ENCODE peak calls at places on chromosomes 5 and 9, in eight cellular contexts. One of them, this sample, is unnamed.

GRCh38 chr5:9456435-9457042 is 89.3 kb downstream of the SEMA5A start:
- DNase-seq in GM10248: no peak
- DNase-seq in fibroblast of mammary gland: peak; percentile 88
- DNase-seq in glutamatergic neuron: no peak
- DNase-seq in cardiac muscle cell: no peak
- DNase-seq in psoas muscle: no peak
- DNase-seq in PC-9: no peak
- DNase-seq in BJ: peak; percentile 70
- DNase-seq in this sample: no peak

GRCh38 chr5:167968784-167969183 is 322.7 kb upstream of the WWC1 start:
- DNase-seq in GM10248: no peak
- DNase-seq in fibroblast of mammary gland: no peak
- DNase-seq in glutamatergic neuron: no peak
- DNase-seq in cardiac muscle cell: no peak
- DNase-seq in psoas muscle: no peak
- DNase-seq in PC-9: peak; percentile 24
- DNase-seq in BJ: no peak
- DNase-seq in this sample: no peak

GRCh38 chr9:80699551-80699998 is 989.8 kb downstream of the TLE1 start:
- DNase-seq in GM10248: no peak
- DNase-seq in fibroblast of mammary gland: peak; percentile 54
- DNase-seq in glutamatergic neuron: no peak
- DNase-seq in cardiac muscle cell: peak; percentile 81
- DNase-seq in psoas muscle: no peak
- DNase-seq in PC-9: no peak
- DNase-seq in BJ: no peak
- DNase-seq in this sample: no peak

GRCh38 chr5:149254506-149254905 is 17.2 kb upstream of the AFAP1L1 start:
- DNase-seq in GM10248: no peak
- DNase-seq in fibroblast of mammary gland: peak; percentile 23
- DNase-seq in glutamatergic neuron: no peak
- DNase-seq in cardiac muscle cell: peak; percentile 45
- DNase-seq in psoas muscle: no peak
- DNase-seq in PC-9: no peak
- DNase-seq in BJ: no peak
- DNase-seq in this sample: no peak

GRCh38 chr5:139955616-139956283 is 87.3 kb downstream of the NRG2 start:
- DNase-seq in GM10248: peak; percentile 28
- DNase-seq in fibroblast of mammary gland: no peak
- DNase-seq in glutamatergic neuron: no peak
- DNase-seq in cardiac muscle cell: no peak
- DNase-seq in psoas muscle: no peak
- DNase-seq in PC-9: no peak
- DNase-seq in BJ: no peak
- DNase-seq in this sample: no peak

GRCh38 chr5:26669031-26669430 is 369.4 kb downstream of the CDH9 start:
- DNase-seq in GM10248: no peak
- DNase-seq in fibroblast of mammary gland: no peak
- DNase-seq in glutamatergic neuron: no peak
- DNase-seq in cardiac muscle cell: no peak
- DNase-seq in psoas muscle: no peak
- DNase-seq in PC-9: no peak
- DNase-seq in BJ: no peak
- DNase-seq in this sample: no peak

GRCh38 chr9:89247431-89248370 is 63.3 kb upstream of the CKS2 start:
- DNase-seq in GM10248: no peak
- DNase-seq in fibroblast of mammary gland: no peak
- DNase-seq in glutamatergic neuron: no peak
- DNase-seq in cardiac muscle cell: peak; percentile 17
- DNase-seq in psoas muscle: no peak
- DNase-seq in PC-9: peak; percentile 66
- DNase-seq in BJ: no peak
- DNase-seq in this sample: no peak

GRCh38 chr5:160315968-160316367 is 3.6 kb upstream of the CCNJL start:
- DNase-seq in GM10248: no peak
- DNase-seq in fibroblast of mammary gland: no peak
- DNase-seq in glutamatergic neuron: no peak
- DNase-seq in cardiac muscle cell: peak; percentile 33
- DNase-seq in psoas muscle: no peak
- DNase-seq in PC-9: peak; percentile 97
- DNase-seq in BJ: no peak
- DNase-seq in this sample: no peak

GRCh38 chr5:33129309-33129708 is 311.5 kb upstream of the TARS1 start:
- DNase-seq in GM10248: no peak
- DNase-seq in fibroblast of mammary gland: peak; percentile 31
- DNase-seq in glutamatergic neuron: no peak
- DNase-seq in cardiac muscle cell: no peak
- DNase-seq in psoas muscle: no peak
- DNase-seq in PC-9: no peak
- DNase-seq in BJ: no peak
- DNase-seq in this sample: no peak

GRCh38 chr9:136864996-136865767 is 926 bp downstream of the EDF1 start:
- DNase-seq in GM10248: no peak
- DNase-seq in fibroblast of mammary gland: no peak
- DNase-seq in glutamatergic neuron: no peak
- DNase-seq in cardiac muscle cell: no peak
- DNase-seq in psoas muscle: no peak
- DNase-seq in PC-9: no peak
- DNase-seq in BJ: no peak
- DNase-seq in this sample: no peak

GRCh38 chr5:89901983-89902382 is 507.6 kb downstream of the CETN3 start:
- DNase-seq in GM10248: no peak
- DNase-seq in fibroblast of mammary gland: no peak
- DNase-seq in glutamatergic neuron: no peak
- DNase-seq in cardiac muscle cell: no peak
- DNase-seq in psoas muscle: no peak
- DNase-seq in PC-9: no peak
- DNase-seq in BJ: no peak
- DNase-seq in this sample: no peak

GRCh38 chr5:84791730-84792129 is 407.1 kb upstream of the EDIL3 start:
- DNase-seq in GM10248: no peak
- DNase-seq in fibroblast of mammary gland: no peak
- DNase-seq in glutamatergic neuron: no peak
- DNase-seq in cardiac muscle cell: no peak
- DNase-seq in psoas muscle: no peak
- DNase-seq in PC-9: no peak
- DNase-seq in BJ: no peak
- DNase-seq in this sample: no peak

GRCh38 chr5:21067724-21068123 is 1079.7 kb upstream of the CDH18 start:
- DNase-seq in GM10248: no peak
- DNase-seq in fibroblast of mammary gland: no peak
- DNase-seq in glutamatergic neuron: no peak
- DNase-seq in cardiac muscle cell: no peak
- DNase-seq in psoas muscle: no peak
- DNase-seq in PC-9: no peak
- DNase-seq in BJ: no peak
- DNase-seq in this sample: no peak

GRCh38 chr5:55440188-55440646 is 94.5 kb downstream of the PLPP1 start:
- DNase-seq in GM10248: no peak
- DNase-seq in fibroblast of mammary gland: peak; percentile 83
- DNase-seq in glutamatergic neuron: no peak
- DNase-seq in cardiac muscle cell: peak; percentile 64
- DNase-seq in psoas muscle: no peak
- DNase-seq in PC-9: no peak
- DNase-seq in BJ: no peak
- DNase-seq in this sample: no peak

GRCh38 chr9:110777201-110777842 is 108.7 kb downstream of the MUSK start:
- DNase-seq in GM10248: no peak
- DNase-seq in fibroblast of mammary gland: peak; percentile 31
- DNase-seq in glutamatergic neuron: no peak
- DNase-seq in cardiac muscle cell: peak; percentile 78
- DNase-seq in psoas muscle: no peak
- DNase-seq in PC-9: no peak
- DNase-seq in BJ: no peak
- DNase-seq in this sample: no peak

GRCh38 chr5:66582499-66582898 is 13.7 kb upstream of the MAST4 start:
- DNase-seq in GM10248: no peak
- DNase-seq in fibroblast of mammary gland: peak; percentile 30
- DNase-seq in glutamatergic neuron: no peak
- DNase-seq in cardiac muscle cell: peak; percentile 65
- DNase-seq in psoas muscle: no peak
- DNase-seq in PC-9: no peak
- DNase-seq in BJ: no peak
- DNase-seq in this sample: no peak

GRCh38 chr5:66585291-66585690 is 10.9 kb upstream of the MAST4 start:
- DNase-seq in GM10248: no peak
- DNase-seq in fibroblast of mammary gland: no peak
- DNase-seq in glutamatergic neuron: no peak
- DNase-seq in cardiac muscle cell: no peak
- DNase-seq in psoas muscle: no peak
- DNase-seq in PC-9: no peak
- DNase-seq in BJ: no peak
- DNase-seq in this sample: no peak

DNA sequence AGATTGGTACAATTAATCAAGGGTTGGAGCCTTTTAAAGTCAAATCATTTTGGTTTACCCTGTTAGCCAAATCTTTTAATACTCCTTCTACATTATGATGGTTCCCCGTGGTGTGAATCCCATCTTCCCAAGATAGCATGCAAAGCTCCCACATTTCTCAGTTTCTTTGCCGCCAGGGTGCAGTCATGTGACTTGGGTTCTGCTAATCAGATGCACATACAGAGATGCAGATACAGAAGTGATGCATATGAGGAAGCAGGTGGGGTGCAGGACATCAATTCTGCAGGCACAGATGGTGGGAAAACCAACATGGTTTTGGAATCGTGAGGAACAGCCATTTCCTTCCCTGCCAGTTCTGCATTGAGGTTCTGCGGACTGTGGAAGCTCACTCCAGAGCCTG is 8.4 kb upstream of the MAST4 start:
- DNase-seq in GM10248: no peak
- DNase-seq in fibroblast of mammary gland: no peak
- DNase-seq in glutamatergic neuron: no peak
- DNase-seq in cardiac muscle cell: no peak
- DNase-seq in psoas muscle: no peak
- DNase-seq in PC-9: no peak
- DNase-seq in BJ: no peak
- DNase-seq in this sample: no peak
- TF ChIP-seq CTCF in GM10248: no peak
- TF ChIP-seq CTCF in fibroblast of mammary gland: no peak
- TF ChIP-seq CTCF in glutamatergic neuron: no peak
- TF ChIP-seq CTCF in cardiac muscle cell: no peak
- TF ChIP-seq CTCF in psoas muscle: no peak
- TF ChIP-seq CTCF in PC-9: no peak
- TF ChIP-seq CTCF in BJ: no peak
- TF ChIP-seq CTCF in this sample: no peak

GRCh38 chr5:92309336-92309991 is 926.3 kb upstream of the ARRDC3 start:
- DNase-seq in GM10248: peak; percentile 7
- DNase-seq in fibroblast of mammary gland: peak; percentile 67
- DNase-seq in glutamatergic neuron: no peak
- DNase-seq in cardiac muscle cell: peak; percentile 64
- DNase-seq in psoas muscle: no peak
- DNase-seq in PC-9: peak; percentile 37
- DNase-seq in BJ: peak; percentile 42
- DNase-seq in this sample: no peak
- TF ChIP-seq CTCF in GM10248: peak; percentile 46
- TF ChIP-seq CTCF in fibroblast of mammary gland: peak; percentile 50
- TF ChIP-seq CTCF in glutamatergic neuron: peak; percentile 72
- TF ChIP-seq CTCF in cardiac muscle cell: peak; percentile 37
- TF ChIP-seq CTCF in psoas muscle: no peak
- TF ChIP-seq CTCF in PC-9: peak; percentile 79
- TF ChIP-seq CTCF in BJ: peak; percentile 54
- TF ChIP-seq CTCF in this sample: peak; percentile 78

DNA sequence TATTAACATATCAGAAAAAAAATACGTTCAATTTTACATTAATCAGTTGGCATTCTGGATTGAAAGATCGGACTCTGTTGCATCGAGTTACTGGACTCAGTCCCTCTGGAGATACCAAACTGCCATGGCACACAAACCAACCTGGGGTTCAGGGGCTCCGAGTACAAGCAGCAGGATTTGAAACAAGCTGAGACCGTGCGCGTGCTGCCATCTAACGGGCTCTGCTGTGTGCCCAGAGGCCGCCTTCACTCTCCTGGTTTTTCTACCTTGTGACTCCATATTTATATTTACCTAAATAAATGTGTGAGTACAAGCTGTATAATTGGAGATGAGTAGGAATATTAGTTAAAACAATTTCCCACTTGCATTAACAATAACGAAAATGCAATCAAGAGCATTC is 48.2 kb downstream of the ANXA1 start:
- DNase-seq in GM10248: no peak
- DNase-seq in fibroblast of mammary gland: no peak
- DNase-seq in glutamatergic neuron: peak; percentile 33
- DNase-seq in cardiac muscle cell: no peak
- DNase-seq in psoas muscle: no peak
- DNase-seq in PC-9: no peak
- DNase-seq in BJ: no peak
- DNase-seq in this sample: peak; percentile 15
- TF ChIP-seq CTCF in GM10248: no peak
- TF ChIP-seq CTCF in fibroblast of mammary gland: peak; percentile 24
- TF ChIP-seq CTCF in glutamatergic neuron: no peak
- TF ChIP-seq CTCF in cardiac muscle cell: peak; percentile 20
- TF ChIP-seq CTCF in psoas muscle: no peak
- TF ChIP-seq CTCF in PC-9: no peak
- TF ChIP-seq CTCF in BJ: no peak
- TF ChIP-seq CTCF in this sample: peak; percentile 18

GRCh38 chr9:22111176-22111870 is 102.2 kb upstream of the CDKN2B start:
- DNase-seq in GM10248: no peak
- DNase-seq in fibroblast of mammary gland: peak; percentile 34
- DNase-seq in glutamatergic neuron: no peak
- DNase-seq in cardiac muscle cell: no peak
- DNase-seq in psoas muscle: no peak
- DNase-seq in PC-9: no peak
- DNase-seq in BJ: no peak
- DNase-seq in this sample: no peak
- TF ChIP-seq CTCF in GM10248: no peak
- TF ChIP-seq CTCF in fibroblast of mammary gland: no peak
- TF ChIP-seq CTCF in glutamatergic neuron: no peak
- TF ChIP-seq CTCF in cardiac muscle cell: no peak
- TF ChIP-seq CTCF in psoas muscle: no peak
- TF ChIP-seq CTCF in PC-9: no peak
- TF ChIP-seq CTCF in BJ: no peak
- TF ChIP-seq CTCF in this sample: no peak